ENCODE peak calls at places on chromosome 10, in four cellular contexts. One of them, this sample, is unnamed.

GRCh38 chr10:101670635-101671034 is 24.3 kb downstream of the FBXW4 start:
- DNase-seq in GM12878: peak
- DNase-seq in K562: no peak
- DNase-seq in HL-60: no peak
- DNase-seq in this sample: no peak

GRCh38 chr10:83142074-83142563 is 997.2 kb upstream of the GHITM start:
- DNase-seq in K562: no peak
- DNase-seq in HL-60: no peak
- DNase-seq in GM12878: no peak
- DNase-seq in this sample: no peak

GRCh38 chr10:10207538-10207937 is 810.1 kb upstream of the CELF2 start:
- DNase-seq in K562: no peak
- DNase-seq in HL-60: no peak
- DNase-seq in GM12878: no peak
- DNase-seq in this sample: no peak

GRCh38 chr10:67818323-67818722 is 19.7 kb downstream of the DNAJC12 start:
- DNase-seq in HL-60: no peak
- DNase-seq in K562: no peak
- DNase-seq in GM12878: no peak
- DNase-seq in this sample: no peak

GRCh38 chr10:21340341-21340740 is 185.1 kb downstream of the SKIDA1 start:
- DNase-seq in K562: no peak
- DNase-seq in GM12878: no peak
- DNase-seq in HL-60: no peak
- DNase-seq in this sample: no peak

GRCh38 chr10:36345770-36346169 is 703.7 kb upstream of the FZD8 start:
- DNase-seq in HL-60: no peak
- DNase-seq in GM12878: no peak
- DNase-seq in K562: no peak
- DNase-seq in this sample: no peak

GRCh38 chr10:10092581-10092980 is 925.1 kb upstream of the CELF2 start:
- DNase-seq in K562: no peak
- DNase-seq in GM12878: no peak
- DNase-seq in HL-60: no peak
- DNase-seq in this sample: no peak

GRCh38 chr10:50417906-50418697 is 166.8 kb upstream of the ASAH2 start:
- DNase-seq in GM12878: peak
- DNase-seq in HL-60: no peak
- DNase-seq in K562: peak
- DNase-seq in this sample: peak

GRCh38 chr10:106815427-106816043 is 349.0 kb downstream of the SORCS1 start:
- DNase-seq in GM12878: peak
- DNase-seq in K562: no peak
- DNase-seq in HL-60: no peak
- DNase-seq in this sample: no peak

GRCh38 chr10:99661370-99661749 is 2.1 kb downstream of the ENTPD7 start:
- DNase-seq in GM12878: no peak
- DNase-seq in K562: no peak
- DNase-seq in HL-60: no peak
- DNase-seq in this sample: no peak

GRCh38 chr10:69733791-69734261 is 67.9 kb upstream of the COL13A1 start:
- DNase-seq in HL-60: no peak
- DNase-seq in GM12878: no peak
- DNase-seq in K562: peak
- DNase-seq in this sample: no peak

GRCh38 chr10:95280637-95281036 is 10.2 kb downstream of the PDLIM1 start:
- DNase-seq in K562: no peak
- DNase-seq in HL-60: no peak
- DNase-seq in GM12878: no peak
- DNase-seq in this sample: no peak

GRCh38 chr10:44864042-44864436 is 47.1 kb upstream of the TMEM72 start:
- DNase-seq in GM12878: no peak
- DNase-seq in K562: no peak
- DNase-seq in HL-60: no peak
- DNase-seq in this sample: no peak

GRCh38 chr10:101938316-101939272 is 95.0 kb upstream of the KCNIP2 start:
- DNase-seq in GM12878: no peak
- DNase-seq in HL-60: no peak
- DNase-seq in K562: no peak
- DNase-seq in this sample: no peak

GRCh38 chr10:34994565-34995142 is 95.5 kb downstream of the CUL2 start:
- DNase-seq in GM12878: peak
- DNase-seq in HL-60: peak
- DNase-seq in K562: peak
- DNase-seq in this sample: peak

GRCh38 chr10:27679996-27680395 is 65.6 kb downstream of the MKX start:
- DNase-seq in K562: no peak
- DNase-seq in HL-60: no peak
- DNase-seq in GM12878: no peak
- DNase-seq in this sample: no peak

GRCh38 chr10:33150904-33151303 is 183.6 kb downstream of the NRP1 start:
- DNase-seq in GM12878: no peak
- DNase-seq in K562: no peak
- DNase-seq in HL-60: no peak
- DNase-seq in this sample: no peak
- TF ChIP-seq POLR2AphosphoS5 in GM12878: no peak
- TF ChIP-seq POLR2AphosphoS5 in K562: no peak
- TF ChIP-seq POLR2AphosphoS5 in HL-60: no peak
- TF ChIP-seq POLR2AphosphoS5 in this sample: no peak

GRCh38 chr10:114623661-114624294 is 34.3 kb downstream of the ABLIM1 start:
- DNase-seq in GM12878: no peak
- DNase-seq in HL-60: no peak
- DNase-seq in K562: no peak
- DNase-seq in this sample: no peak

GRCh38 chr10:114624941-114625780 is 32.9 kb downstream of the ABLIM1 start:
- DNase-seq in K562: no peak
- DNase-seq in HL-60: no peak
- DNase-seq in GM12878: no peak
- DNase-seq in this sample: no peak

GRCh38 chr10:114623155-114623554 is 34.9 kb downstream of the ABLIM1 start:
- DNase-seq in GM12878: no peak
- DNase-seq in K562: no peak
- DNase-seq in HL-60: no peak
- DNase-seq in this sample: no peak

GRCh38 chr10:114626841-114627240 is 31.2 kb downstream of the ABLIM1 start:
- DNase-seq in K562: no peak
- DNase-seq in HL-60: no peak
- DNase-seq in GM12878: no peak
- DNase-seq in this sample: no peak

DNA sequence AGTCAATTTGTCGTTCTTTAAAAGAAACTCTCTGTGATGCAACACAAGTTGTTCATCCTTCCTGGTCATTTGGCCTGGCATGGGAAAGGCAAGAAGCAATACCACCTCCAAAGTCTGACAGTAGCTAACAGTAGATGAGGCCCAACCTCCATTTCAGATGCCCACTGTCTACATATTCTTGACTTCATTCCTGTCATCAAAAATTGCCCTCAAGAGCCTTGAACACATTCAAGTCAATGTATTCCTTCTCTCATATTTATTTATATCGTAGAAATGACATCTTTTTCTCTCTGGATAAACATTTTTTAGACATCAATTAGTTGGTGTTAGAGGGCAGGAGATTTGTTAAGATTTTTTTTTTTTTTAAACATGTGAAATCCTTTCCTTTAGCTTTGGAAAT is 33.7 kb downstream of the ABLIM1 start:
- DNase-seq in K562: no peak
- DNase-seq in GM12878: no peak
- DNase-seq in HL-60: no peak
- DNase-seq in this sample: no peak
- TF ChIP-seq SPI1 in K562: no peak
- TF ChIP-seq SPI1 in GM12878: no peak
- TF ChIP-seq SPI1 in HL-60: no peak
- TF ChIP-seq SPI1 in this sample: no peak

GRCh38 chr10:103739039-103739764 is 116.2 kb downstream of the SH3PXD2A start:
- DNase-seq in K562: no peak
- DNase-seq in GM12878: no peak
- DNase-seq in HL-60: no peak
- DNase-seq in this sample: no peak
- TF ChIP-seq POLR2AphosphoS5 in K562: no peak
- TF ChIP-seq POLR2AphosphoS5 in GM12878: no peak
- TF ChIP-seq POLR2AphosphoS5 in HL-60: no peak
- TF ChIP-seq POLR2AphosphoS5 in this sample: no peak

GRCh38 chr10:78879621-78880020 is 189.1 kb upstream of the ZMIZ1 start:
- DNase-seq in K562: no peak
- DNase-seq in HL-60: no peak
- DNase-seq in GM12878: no peak
- DNase-seq in this sample: no peak
- TF ChIP-seq SPI1 in K562: no peak
- TF ChIP-seq SPI1 in HL-60: no peak
- TF ChIP-seq SPI1 in GM12878: no peak
- TF ChIP-seq SPI1 in this sample: no peak

GRCh38 chr10:4947039-4947634 is 16.1 kb upstream of the AKR1C1 start:
- DNase-seq in HL-60: no peak
- DNase-seq in K562: no peak
- DNase-seq in GM12878: no peak
- DNase-seq in this sample: no peak
- TF ChIP-seq POLR2AphosphoS5 in HL-60: no peak
- TF ChIP-seq POLR2AphosphoS5 in K562: no peak
- TF ChIP-seq POLR2AphosphoS5 in GM12878: no peak
- TF ChIP-seq POLR2AphosphoS5 in this sample: no peak

This sample was measured in GM12891.